ENCODE peak calls at places on chromosome 7, in five cellular contexts. N is HepG2, T is GM12878, P is H1, V is NT2/D1. A is an unnamed sample.

GRCh38 chr7:106071356-106071998 is 40.6 kb downstream of the SYPL1 start:
- DNase-seq in T (peak), N (no peak), P (no peak), V (no peak), A (no peak)

GRCh38 chr7:155377837-155378579 is 79.9 kb upstream of the EN2 start:
- DNase-seq in T (no peak), V (no peak), N (no peak), P (peak), A (no peak)

GRCh38 chr7:21077602-21078001 is 290.9 kb upstream of the SP8 start:
- DNase-seq in T (no peak), N (no peak), V (no peak), P (no peak), A (no peak)

GRCh38 chr7:102834999-102835398 is 77.8 kb upstream of the LRRC17 start:
- DNase-seq in T (peak), N (peak), V (no peak), P (no peak), A (no peak)

GRCh38 chr7:18975689-18976280 is 141.7 kb downstream of the TWIST1 start:
- DNase-seq in V (no peak), N (no peak), P (no peak), T (no peak), A (no peak)

GRCh38 chr7:41508755-41509154 is 194.1 kb downstream of the INHBA start:
- DNase-seq in P (no peak), T (no peak), N (no peak), V (no peak), A (no peak)

GRCh38 chr7:3214090-3214413 is 87.0 kb upstream of the SDK1 start:
- DNase-seq in T (no peak), V (no peak), N (no peak), P (no peak), A (no peak)

GRCh38 chr7:6496842-6497636 is 49.3 kb upstream of the DAGLB start:
- DNase-seq in P (no peak), T (no peak), N (no peak), V (no peak), A (no peak)

GRCh38 chr7:36076073-36076472 is 77.0 kb upstream of the EEPD1 start:
- DNase-seq in N (no peak), T (no peak), V (no peak), P (no peak), A (no peak)

GRCh38 chr7:65832281-65832680 is 40.6 kb upstream of the VKORC1L1 start:
- DNase-seq in V (no peak), T (no peak), P (no peak), N (no peak), A (no peak)

GRCh38 chr7:129436335-129436923 is 2.2 kb downstream of the STRIP2 start:
- DNase-seq in T (no peak), V (no peak), P (no peak), N (no peak), A (no peak)

GRCh38 chr7:151271699-151272355 is 23.3 kb upstream of the SMARCD3 start:
- DNase-seq in V (no peak), N (peak), P (no peak), T (no peak), A (no peak)

GRCh38 chr7:24786306-24786705 is 29.0 kb upstream of the GSDME start:
- DNase-seq in V (no peak), P (no peak), T (no peak), N (no peak), A (no peak)

GRCh38 chr7:44720301-44720700 is 28.3 kb upstream of the ZMIZ2 start:
- DNase-seq in T (no peak), V (no peak), P (no peak), N (no peak), A (no peak)

GRCh38 chr7:31058122-31058521 is 6.0 kb downstream of the ADCYAP1R1 start:
- DNase-seq in P (no peak), V (no peak), N (no peak), T (no peak), A (no peak)

GRCh38 chr7:6536262-6536770 is 14.9 kb downstream of the GRID2IP start:
- DNase-seq in N (no peak), T (no peak), P (peak), V (no peak), A (no peak)

GRCh38 chr7:45922810-45923209 is 1.7 kb upstream of the IGFBP3 start:
- DNase-seq in V (no peak), N (no peak), T (no peak), P (no peak), A (no peak)

GRCh38 chr7:32868116-32868515 is 23.4 kb downstream of the KBTBD2 start:
- DNase-seq in V (no peak), P (no peak), T (no peak), N (no peak), A (no peak)

GRCh38 chr7:18996583-18996982 is 120.9 kb downstream of the TWIST1 start:
- DNase-seq in P (no peak), N (no peak), T (no peak), V (no peak), A (no peak)

DNA sequence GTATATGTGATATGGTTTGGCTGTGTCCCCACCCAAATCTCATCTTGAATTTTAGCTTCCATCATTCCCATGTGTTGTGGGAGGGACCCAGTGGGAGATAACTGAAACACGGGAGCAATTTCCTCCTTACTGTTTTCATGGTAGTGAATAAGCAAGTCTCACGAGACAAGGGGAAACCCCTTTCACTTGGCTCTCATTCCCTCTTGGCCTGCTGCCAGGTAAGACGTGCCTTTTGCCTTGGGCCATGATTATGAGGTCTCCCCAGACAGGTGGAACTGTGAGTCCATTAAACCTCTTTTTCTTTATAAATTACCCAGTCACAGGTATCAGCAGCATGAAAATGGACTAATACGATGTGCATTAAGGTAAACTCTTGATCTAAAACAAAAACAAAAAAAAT is 357.1 kb upstream of the AOAH start:
- DNase-seq in T (peak), N (no peak), P (no peak), V (no peak), A (no peak)
- TF ChIP-seq SUZ12 in T (no peak), N (no peak), P (no peak), V (no peak), A (no peak)

DNA sequence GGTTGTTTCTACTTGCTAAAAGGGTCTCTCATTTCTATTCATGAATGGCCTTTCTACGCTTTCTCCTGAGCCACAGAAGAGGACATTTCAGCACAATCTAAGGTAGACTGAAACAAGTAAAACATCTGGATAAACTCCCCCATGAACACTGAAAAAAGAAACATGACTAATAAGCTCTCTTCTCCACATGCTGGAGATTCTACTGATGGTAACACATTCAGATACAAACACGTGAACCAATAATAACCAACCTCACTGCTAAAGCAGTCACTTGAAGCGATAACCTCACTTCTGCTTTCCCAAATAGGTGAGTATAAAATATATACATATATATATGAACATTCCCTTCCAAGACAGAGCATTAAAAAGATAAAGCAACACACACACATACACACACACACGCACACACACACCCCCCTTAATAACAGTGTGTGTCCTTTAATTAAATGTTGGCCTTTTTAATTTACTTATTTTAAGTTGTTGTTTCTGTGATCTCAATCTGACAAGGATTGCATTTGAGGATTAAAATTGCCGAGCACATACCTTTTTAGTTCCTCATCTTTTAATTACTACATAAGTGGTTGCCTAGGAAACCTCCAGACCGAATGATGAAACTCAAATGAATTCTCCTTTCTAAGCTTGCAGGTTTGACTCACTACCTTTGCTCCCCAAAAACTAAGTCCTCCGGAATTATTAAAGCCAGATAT is 292.4 kb upstream of the KLF14 start:
- DNase-seq in P (no peak), T (no peak), V (no peak), N (no peak), A (no peak)
- TF ChIP-seq SUZ12 in P (no peak), T (no peak), V (no peak), N (no peak), A (no peak)

GRCh38 chr7:137790828-137791227 is 55.9 kb downstream of the DGKI start:
- DNase-seq in N (no peak), V (no peak), T (no peak), P (no peak), A (no peak)
- TF ChIP-seq SUZ12 in N (no peak), V (no peak), T (no peak), P (no peak), A (no peak)

GRCh38 chr7:158255156-158255555 is 332.5 kb downstream of the PTPRN2 start:
- DNase-seq in N (no peak), V (no peak), T (no peak), P (no peak), A (no peak)

GRCh38 chr7:158249692-158250091 is 337.9 kb downstream of the PTPRN2 start:
- DNase-seq in V (no peak), N (no peak), T (no peak), P (no peak), A (no peak)

GRCh38 chr7:158252837-158253669 is 334.6 kb downstream of the PTPRN2 start:
- DNase-seq in T (no peak), P (peak), N (no peak), V (no peak), A (no peak)

GRCh38 chr7:158251061-158251965 is 336.3 kb downstream of the PTPRN2 start:
- DNase-seq in N (no peak), V (no peak), T (no peak), P (peak), A (no peak)

GRCh38 chr7:158252081-158252836 is 335.4 kb downstream of the PTPRN2 start:
- DNase-seq in N (no peak), V (no peak), T (no peak), P (peak), A (no peak)
- TF ChIP-seq SUZ12 in N (no peak), V (no peak), T (no peak), P (no peak), A (no peak)

A was measured in HEK293T.